ENCODE peak calls at places on chromosomes 6 and 20, in four cellular contexts. G is Panc1, R is K562, M is HCT116. P is an unnamed sample.

GRCh38 chr6:14770572-14770971 is 475.3 kb upstream of the JARID2 start:
- DNase-seq in G (no peak), R (no peak), M (no peak), P (no peak)

GRCh38 chr6:120826253-120826652 is 508.0 kb downstream of the TBC1D32 start:
- DNase-seq in G (peak; percentile 22), R (peak; percentile 9), M (peak; percentile 53), P (peak; percentile 52)

GRCh38 chr6:28203201-28203600 is 21.9 kb upstream of the ZSCAN9 start:
- DNase-seq in G (no peak), R (no peak), M (no peak), P (no peak)

GRCh38 chr20:63135411-63135810 is 80.5 kb downstream of the YTHDF1 start:
- DNase-seq in G (no peak), R (peak; percentile 34), M (no peak), P (no peak)

GRCh38 chr6:13992417-13993055 is 67.8 kb downstream of the RNF182 start:
- DNase-seq in G (no peak), R (peak; percentile 82), M (peak; percentile 41), P (no peak)

GRCh38 chr6:138659998-138660397 is 113.6 kb upstream of the CCDC28A start:
- DNase-seq in G (no peak), R (no peak), M (no peak), P (no peak)

GRCh38 chr6:105363100-105363754 is 39.7 kb downstream of the PREP start:
- DNase-seq in G (no peak), R (no peak), M (no peak), P (no peak)

GRCh38 chr6:149443411-149444181 is 41.2 kb downstream of the ZC3H12D start:
- DNase-seq in G (no peak), R (no peak), M (no peak), P (no peak)

GRCh38 chr6:150169609-150170008 is 26.8 kb downstream of the PPP1R14C start:
- DNase-seq in G (no peak), R (no peak), M (peak; percentile 16), P (no peak)

GRCh38 chr20:36585410-36586125 is 12.2 kb downstream of the TGIF2 start:
- DNase-seq in G (no peak), R (no peak), M (no peak), P (no peak)

GRCh38 chr6:118889163-118889562 is 4.8 kb upstream of the ASF1A start:
- DNase-seq in G (no peak), R (no peak), M (no peak), P (no peak)

GRCh38 chr6:135322427-135323201 is 141.5 kb downstream of the MYB start:
- DNase-seq in G (no peak), R (no peak), M (no peak), P (no peak)

GRCh38 chr6:134317471-134318131 is at the start of gene SGK1:
- DNase-seq in G (no peak), R (no peak), M (no peak), P (no peak)

DNA sequence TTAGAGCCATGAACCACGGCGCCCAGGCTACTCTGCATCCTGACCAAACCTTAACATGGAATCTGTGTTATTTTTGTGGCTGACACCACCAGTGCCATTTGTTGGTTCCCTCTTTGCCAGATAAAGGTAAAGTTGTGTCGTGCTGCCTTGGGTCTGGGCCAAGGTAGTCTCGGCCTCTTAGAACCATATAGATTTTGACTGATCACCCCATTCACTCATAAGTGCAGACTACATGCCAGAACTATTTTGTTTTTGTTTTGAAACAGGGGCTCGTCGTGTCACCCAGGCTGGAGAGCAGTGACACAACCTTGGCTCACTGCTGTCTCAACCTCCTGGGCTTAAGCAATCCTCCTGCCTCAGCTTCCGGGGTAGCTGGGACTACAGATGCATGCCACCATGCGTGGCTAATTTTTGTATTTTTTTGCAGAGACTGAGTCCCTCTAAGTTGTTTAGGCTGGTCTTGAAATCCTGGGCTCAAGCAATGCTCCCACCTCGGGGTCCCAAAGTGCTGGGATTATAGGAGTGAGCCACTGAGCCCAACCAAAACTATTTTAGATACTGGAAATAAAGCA is 19.2 kb upstream of the RIPOR3 start:
- DNase-seq in G (no peak), R (no peak), M (no peak), P (peak; percentile 60)
- TF ChIP-seq TCF7L2 in G (no peak), R (no peak), M (no peak), P (no peak)

GRCh38 chr6:80154160-80154559 is 47.7 kb downstream of the BCKDHB start:
- DNase-seq in G (no peak), R (no peak), M (no peak), P (no peak)

GRCh38 chr6:80151641-80152040 is 45.2 kb downstream of the BCKDHB start:
- DNase-seq in G (no peak), R (no peak), M (no peak), P (no peak)

GRCh38 chr6:80158478-80158989 is 52.1 kb downstream of the BCKDHB start:
- DNase-seq in G (no peak), R (no peak), M (no peak), P (no peak)

GRCh38 chr6:80161438-80161837 is 55.0 kb downstream of the BCKDHB start:
- DNase-seq in G (no peak), R (no peak), M (no peak), P (no peak)

DNA sequence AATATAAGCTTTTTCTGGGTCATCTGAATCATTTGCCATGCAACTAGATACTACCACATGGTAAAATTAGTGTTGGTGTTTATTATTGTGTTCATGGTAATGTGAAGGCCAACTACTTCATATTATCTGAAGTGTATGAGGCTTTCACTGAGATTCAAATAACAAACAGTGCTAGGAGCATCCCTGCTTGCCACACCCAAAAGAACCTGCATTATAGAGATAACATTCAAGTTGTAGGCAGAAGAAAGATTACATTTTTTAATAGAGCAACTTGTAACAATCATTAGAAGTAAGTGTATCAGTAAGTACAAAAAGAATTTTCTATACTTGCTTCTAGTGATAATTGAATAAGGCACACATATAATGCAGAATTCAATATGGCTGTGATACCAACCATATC is 49.7 kb downstream of the BCKDHB start:
- DNase-seq in G (no peak), R (no peak), M (no peak), P (no peak)
- TF ChIP-seq TCF7L2 in G (no peak), R (no peak), M (no peak), P (no peak)

DNA sequence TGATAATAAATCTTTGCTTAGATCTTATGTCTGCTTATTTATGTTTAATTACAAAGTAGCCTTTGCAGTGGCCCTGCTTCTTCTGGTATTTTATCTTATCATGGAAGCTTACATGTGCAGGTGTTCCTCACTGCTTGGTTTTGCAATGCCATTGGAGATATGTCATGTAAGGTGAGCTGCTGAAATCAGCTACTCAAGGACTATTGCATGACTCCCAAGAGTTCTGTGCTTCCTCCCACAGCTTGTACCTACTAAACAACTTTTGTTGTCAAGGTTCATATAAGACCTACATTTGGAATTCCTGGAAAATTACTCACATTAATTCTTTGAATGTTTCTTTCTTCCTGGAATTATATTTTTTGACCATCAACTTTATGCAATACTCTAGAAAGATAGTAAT is 427.6 kb upstream of the HSF2 start:
- DNase-seq in G (no peak), R (no peak), M (no peak), P (no peak)
- TF ChIP-seq TCF7L2 in G (no peak), R (no peak), M (no peak), P (no peak)

DNA sequence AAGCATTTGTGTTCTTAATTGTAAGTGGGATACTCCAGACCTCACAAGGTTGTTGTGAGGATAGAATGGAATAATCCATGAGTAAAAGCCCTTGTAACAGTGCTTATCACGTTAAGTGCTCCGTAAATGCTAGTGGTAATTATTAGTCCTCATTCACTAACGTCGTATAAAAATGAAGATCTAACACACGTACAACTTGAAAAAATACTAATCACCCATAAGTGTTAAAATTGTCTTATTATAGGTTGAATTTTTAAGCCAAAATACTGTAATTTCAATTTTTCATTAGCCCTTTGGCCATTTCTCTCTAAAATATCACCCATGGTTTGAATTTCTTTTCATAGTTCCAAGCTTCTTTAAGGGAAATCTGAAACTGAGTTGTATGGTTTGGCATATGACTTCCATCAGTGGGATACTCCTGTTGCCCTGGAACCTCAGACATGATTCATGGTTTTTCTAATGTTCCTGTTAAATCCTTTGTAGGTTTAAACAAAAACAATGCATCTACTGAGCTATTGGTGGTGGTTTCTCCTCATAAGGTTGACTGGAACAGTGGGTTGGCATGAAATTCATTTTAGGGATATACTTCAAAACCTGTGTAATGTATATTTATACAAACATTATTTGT is 19.1 kb downstream of the XRN2 start:
- DNase-seq in G (no peak), R (no peak), M (no peak), P (no peak)
- TF ChIP-seq TCF7L2 in G (no peak), R (no peak), M (no peak), P (no peak)

DNA sequence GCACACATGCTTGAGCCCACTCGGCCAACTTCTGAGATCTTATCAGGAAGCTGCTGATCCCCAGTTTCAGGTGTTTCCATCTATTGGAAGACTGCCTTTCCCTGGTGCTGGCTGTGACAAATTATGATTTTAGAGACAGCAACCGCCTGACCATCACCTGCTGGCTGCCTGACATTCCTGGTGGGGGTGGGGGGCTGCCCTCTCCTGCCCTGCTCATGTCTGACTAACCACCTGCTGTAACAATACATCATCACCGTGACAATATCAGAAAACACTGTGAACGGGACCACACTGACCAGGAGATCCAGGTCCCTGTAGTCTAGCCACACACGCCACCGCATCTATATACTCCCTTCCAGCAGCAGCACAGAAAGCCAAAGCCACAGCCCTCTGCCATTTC is 537.5 kb downstream of the QKI start:
- DNase-seq in G (no peak), R (no peak), M (no peak), P (no peak)
- TF ChIP-seq TCF7L2 in G (no peak), R (no peak), M (no peak), P (no peak)

GRCh38 chr6:33672808-33673207 is 38.7 kb downstream of the UQCC2 start:
- DNase-seq in G (peak; percentile 91), R (peak; percentile 76), M (no peak), P (peak; percentile 78)
- TF ChIP-seq TCF7L2 in G (no peak), R (no peak), M (no peak), P (no peak)

GRCh38 chr6:66568271-66568670 is 861.2 kb upstream of the EYS start:
- DNase-seq in G (no peak), R (no peak), M (no peak), P (peak; percentile 55)
- TF ChIP-seq TCF7L2 in G (no peak), R (no peak), M (no peak), P (no peak)

DNA sequence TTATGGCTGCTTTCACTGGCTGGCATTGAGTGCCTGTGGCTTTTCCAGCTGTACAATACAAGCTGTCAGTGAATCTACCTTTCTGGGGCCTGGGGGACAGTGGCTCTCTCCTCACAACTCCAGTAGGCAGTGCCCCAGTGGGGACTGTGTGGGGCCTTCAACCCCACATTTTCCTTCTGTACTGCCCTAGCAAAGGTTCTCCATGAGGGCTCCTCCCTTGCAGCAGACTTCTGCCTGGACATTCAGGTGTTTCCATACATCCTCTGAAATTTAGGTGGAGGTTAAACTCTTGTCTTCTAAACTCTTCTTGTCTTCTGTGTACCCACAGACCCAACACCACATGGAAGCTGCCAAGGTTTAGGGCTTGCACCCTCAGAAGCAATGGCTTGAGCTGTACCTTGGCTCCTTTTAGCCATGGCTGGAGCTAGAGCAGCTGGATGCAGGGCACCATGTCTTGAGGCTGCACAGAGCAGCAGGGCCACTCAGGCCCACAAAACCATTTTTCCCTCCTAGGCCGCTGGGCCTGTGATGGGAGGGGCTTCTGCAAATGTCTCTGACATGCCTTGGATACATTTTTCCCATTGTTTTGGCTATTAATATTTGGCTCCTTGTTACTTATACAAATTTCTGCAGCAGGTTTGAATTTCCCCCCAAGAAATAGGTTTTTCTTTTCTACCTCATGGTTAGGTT is 9.6 kb downstream of the PEX7 start:
- DNase-seq in G (no peak), R (no peak), M (no peak), P (no peak)
- TF ChIP-seq TCF7L2 in G (no peak), R (no peak), M (no peak), P (no peak)